ENCODE peak calls at places on chromosomes 13 and 19, in nine cellular contexts. A, Y, Z, U, D, R, I, K and M are unnamed samples.
A peak's percentile ranks its signal among the peaks of the same experiment; 100 is the strongest.

GRCh38 chr19:41195675-41196497 is 2.9 kb downstream of the CYP2S1 start:
- DNase-seq in R (no peak), A (no peak), D (no peak), Z (no peak), I (peak; percentile 74), U (no peak), Y (no peak), K (no peak), M (no peak)

GRCh38 chr19:4962085-4962619 is 6.8 kb upstream of the KDM4B start:
- DNase-seq in K (no peak), A (no peak), I (no peak), Z (no peak), Y (no peak), D (no peak), U (no peak), R (no peak), M (no peak)

GRCh38 chr13:113592571-113592970 is 8.0 kb downstream of the TFDP1 start:
- DNase-seq in K (no peak), I (no peak), U (no peak), R (no peak), D (no peak), Z (no peak), A (no peak), Y (no peak), M (no peak)

GRCh38 chr13:62510906-62511655 is 1095.4 kb upstream of the PCDH20 start:
- DNase-seq in A (no peak), Z (no peak), Y (no peak), K (no peak), D (no peak), I (no peak), R (no peak), U (no peak), M (no peak)

GRCh38 chr19:6728346-6728745 is 7.9 kb upstream of the C3 start:
- DNase-seq in U (no peak), Z (no peak), A (no peak), R (no peak), K (no peak), D (no peak), Y (peak; percentile 75), I (peak; percentile 69), M (no peak)

GRCh38 chr19:16888629-16889371 is at the start of gene F2RL3:
- DNase-seq in Y (peak; percentile 23), Z (peak; percentile 76), K (no peak), A (no peak), R (no peak), I (peak; percentile 78), D (no peak), U (no peak), M (peak; percentile 72)

GRCh38 chr13:82627183-82627582 is 1255.1 kb downstream of the SLITRK1 start:
- DNase-seq in U (no peak), A (no peak), K (no peak), R (peak; percentile 74), I (no peak), D (no peak), Z (no peak), Y (no peak), M (no peak)

GRCh38 chr13:68347220-68347619 is 1117.1 kb upstream of the PCDH9 start:
- DNase-seq in A (no peak), Y (no peak), U (no peak), Z (no peak), D (no peak), R (no peak), K (no peak), I (no peak), M (no peak)

GRCh38 chr13:37640499-37640898 is 41.9 kb upstream of the POSTN start:
- DNase-seq in Y (no peak), U (no peak), R (peak; percentile 45), K (no peak), D (no peak), I (no peak), A (no peak), Z (no peak), M (no peak)

GRCh38 chr19:9309974-9310446 is 372 bp upstream of the ZNF699 start:
- DNase-seq in D (no peak), K (peak; percentile 76), A (peak; percentile 84), I (peak; percentile 80), R (peak; percentile 94), Y (peak; percentile 90), U (peak; percentile 87), Z (peak; percentile 96), M (peak; percentile 94)

GRCh38 chr13:113921763-113922162 is 52.1 kb downstream of the C13orf46 start:
- DNase-seq in I (no peak), A (no peak), Y (no peak), K (no peak), R (no peak), D (no peak), Z (no peak), U (no peak), M (no peak)

GRCh38 chr19:33152178-33152577 is 20.3 kb downstream of the WDR88 start:
- DNase-seq in K (no peak), Y (peak; percentile 68), I (no peak), A (no peak), D (no peak), Z (no peak), U (no peak), R (no peak), M (no peak)

GRCh38 chr19:18435848-18436631 is 1.9 kb downstream of the ISYNA1 start:
- DNase-seq in K (no peak), A (no peak), Z (no peak), R (no peak), Y (no peak), D (no peak), U (no peak), I (no peak), M (no peak)

GRCh38 chr19:11141937-11142527 is 13.6 kb downstream of the SPC24 start:
- DNase-seq in D (no peak), U (no peak), Z (no peak), Y (no peak), R (no peak), K (no peak), I (no peak), A (peak; percentile 14), M (no peak)

GRCh38 chr13:108176685-108177274 is 38.6 kb downstream of the LIG4 start:
- DNase-seq in Y (peak; percentile 59), K (peak; percentile 23), R (no peak), D (peak; percentile 51), Z (no peak), I (peak; percentile 55), A (no peak), U (peak; percentile 34), M (no peak)

GRCh38 chr19:5309438-5310204 is 31.0 kb downstream of the PTPRS start:
- DNase-seq in A (no peak), R (no peak), Y (no peak), D (no peak), K (no peak), Z (no peak), I (no peak), U (no peak), M (no peak)

GRCh38 chr19:45769054-45769782 is at the start of gene SIX5:
- DNase-seq in D (peak; percentile 88), U (peak; percentile 96), K (peak; percentile 97), Y (peak; percentile 68), R (peak; percentile 100), A (peak; percentile 98), Z (peak; percentile 99), I (peak; percentile 100), M (peak; percentile 98)

GRCh38 chr13:72953391-72953960 is 105.3 kb upstream of the KLF5 start:
- DNase-seq in D (no peak), A (no peak), Z (no peak), Y (no peak), K (no peak), I (no peak), R (no peak), U (no peak), M (no peak)

GRCh38 chr19:45973564-45974338 is at the start of gene NOVA2:
- DNase-seq in K (peak; percentile 20), Y (no peak), D (no peak), U (peak; percentile 43), Z (no peak), I (peak; percentile 72), A (no peak), R (no peak), M (peak; percentile 86)

GRCh38 chr13:52746141-52746540 is 6.5 kb upstream of the CNMD start:
- DNase-seq in U (no peak), K (no peak), I (no peak), D (no peak), Z (no peak), R (no peak), Y (no peak), A (no peak), M (no peak)

GRCh38 chr13:45361596-45362206 is 20.7 kb upstream of the TPT1 start:
- DNase-seq in Y (no peak), D (no peak), R (no peak), U (no peak), I (no peak), Z (no peak), A (peak; percentile 82), K (no peak), M (no peak)

GRCh38 chr19:56566904-56567273 is 379 bp upstream of the ZNF470 start:
- DNase-seq in D (no peak), K (no peak), A (no peak), Y (peak; percentile 29), U (peak; percentile 33), I (peak; percentile 57), R (peak; percentile 23), Z (no peak), M (peak; percentile 71)

GRCh38 chr13:41200126-41200525 is 5.8 kb upstream of the KBTBD7 start:
- DNase-seq in I (no peak), A (no peak), K (no peak), Y (no peak), U (no peak), D (no peak), Z (no peak), R (no peak), M (no peak)

GRCh38 chr13:49610176-49610575 is 18.1 kb upstream of the ARL11 start:
- DNase-seq in U (no peak), D (no peak), R (no peak), K (no peak), Y (no peak), Z (no peak), A (no peak), I (no peak), M (no peak)

GRCh38 chr13:111409413-111409812 is 89.0 kb downstream of the TEX29 start:
- DNase-seq in Z (no peak), D (no peak), I (no peak), R (no peak), A (no peak), Y (no peak), K (no peak), U (no peak), M (no peak)

GRCh38 chr19:10961073-10961762 is 388 bp downstream of the SMARCA4 start:
- DNase-seq in K (peak; percentile 27), Y (no peak), A (no peak), U (peak; percentile 23), R (no peak), D (no peak), Z (no peak), I (no peak), M (peak; percentile 77)